ENCODE peak calls at places on chromosomes 12 and 14, in five cellular contexts. R, N, T, J and E are unnamed samples. For H3K9me3, the result is how much of the 10 kb centered on the place peaks cover.

GRCh38 chr12:104866286-104866685 is 91.8 kb downstream of the SLC41A2 start:
- DNase-seq in N (no peak), J (peak), R (no peak), T (no peak), E (no peak)

GRCh38 chr12:85405781-85406522 is 125.9 kb downstream of the ALX1 start:
- DNase-seq in T (no peak), J (no peak), N (no peak), R (no peak), E (no peak)

GRCh38 chr14:51845811-51846210 is 14.6 kb upstream of the GNG2 start:
- DNase-seq in N (no peak), J (no peak), R (no peak), T (no peak), E (no peak)

GRCh38 chr12:57090924-57091632 is 2.2 kb downstream of the NAB2 start:
- DNase-seq in T (no peak), N (no peak), R (no peak), J (no peak), E (no peak)

GRCh38 chr14:89067293-89067972 is 243.0 kb downstream of the TTC8 start:
- DNase-seq in R (no peak), N (no peak), J (no peak), T (no peak), E (no peak)

GRCh38 chr12:104177663-104178501 is 37.7 kb upstream of the TXNRD1 start:
- DNase-seq in J (peak), N (peak), T (peak), R (peak), E (peak)

GRCh38 chr14:65356327-65356836 is 56.1 kb upstream of the FUT8 start:
- DNase-seq in J (peak), N (peak), T (peak), R (no peak), E (no peak)

GRCh38 chr14:106802413-106803364 is 1276.3 kb downstream of the TMEM121 start:
- DNase-seq in N (peak), J (no peak), T (no peak), R (peak), E (no peak)

GRCh38 chr12:88207921-88208640 is 66.0 kb downstream of the TMTC3 start:
- DNase-seq in T (no peak), J (no peak), N (no peak), R (no peak), E (no peak)

GRCh38 chr14:76768201-76768656 is 7.0 kb downstream of the VASH1 start:
- DNase-seq in N (no peak), J (peak), T (no peak), R (peak), E (no peak)

GRCh38 chr12:51127050-51127729 is 43.8 kb upstream of the CSRNP2 start:
- DNase-seq in R (no peak), T (no peak), J (no peak), N (no peak), E (no peak)

GRCh38 chr14:105069887-105070759 is 4.9 kb upstream of the GPR132 start:
- DNase-seq in T (no peak), R (no peak), N (no peak), J (no peak), E (no peak)

GRCh38 chr14:51472881-51473280 is 178.8 kb upstream of the FRMD6 start:
- DNase-seq in R (no peak), N (no peak), J (peak), T (no peak), E (no peak)

GRCh38 chr12:47892819-47893218 is 12.0 kb downstream of the VDR start:
- DNase-seq in J (no peak), N (no peak), T (no peak), R (no peak), E (no peak)

GRCh38 chr14:95426116-95426475 is 90.4 kb downstream of the SYNE3 start:
- DNase-seq in N (no peak), J (no peak), T (no peak), R (no peak), E (no peak)

GRCh38 chr14:104427126-104427851 is 152.3 kb upstream of the C14orf180 start:
- DNase-seq in R (no peak), J (no peak), N (no peak), T (no peak), E (no peak)

GRCh38 chr12:102496571-102496970 is 16.2 kb upstream of the IGF1 start:
- DNase-seq in R (no peak), T (no peak), J (no peak), N (no peak), E (no peak)

GRCh38 chr14:24411468-24412454 is 13.0 kb downstream of the NYNRIN start:
- DNase-seq in R (no peak), T (peak), J (peak), N (peak), E (no peak)

GRCh38 chr12:102962986-102963385 is 5.5 kb downstream of the ASCL1 start:
- DNase-seq in N (no peak), R (no peak), J (no peak), T (no peak), E (no peak)

GRCh38 chr12:54381136-54381535 is 3.4 kb downstream of the ZNF385A start:
- DNase-seq in N (no peak), J (no peak), T (no peak), R (no peak), E (no peak)

GRCh38 chr12:49028666-49029275 is 10.2 kb upstream of the PRKAG1 start:
- DNase-seq in J (no peak), R (no peak), T (no peak), N (no peak), E (no peak)

GRCh38 chr12:49046129-49046895 is 14.3 kb downstream of the KMT2D start:
- DNase-seq in T (no peak), J (no peak), R (no peak), N (no peak), E (no peak)

GRCh38 chr14:93133476-93133875 is 17.8 kb upstream of the ITPK1 start:
- DNase-seq in N (no peak), R (no peak), J (no peak), T (no peak), E (no peak)

GRCh38 chr12:110248096-110248447 is 33.0 kb upstream of the ATP2A2 start:
- DNase-seq in T (no peak), R (no peak), N (no peak), J (no peak), E (no peak)

GRCh38 chr14:72699852-72700257 is 194.0 kb downstream of the DPF3 start:
- DNase-seq in R (no peak), T (no peak), J (peak), N (no peak), E (no peak)

GRCh38 chr12:72273851-72274284 is 1.7 kb downstream of the TRHDE start:
- DNase-seq in J (no peak), R (no peak), T (no peak), N (no peak), E (no peak)

GRCh38 chr14:69056389-69056788 is 77.3 kb upstream of the ACTN1 start:
- DNase-seq in N (no peak), R (no peak), T (peak), J (peak), E (no peak)

DNA sequence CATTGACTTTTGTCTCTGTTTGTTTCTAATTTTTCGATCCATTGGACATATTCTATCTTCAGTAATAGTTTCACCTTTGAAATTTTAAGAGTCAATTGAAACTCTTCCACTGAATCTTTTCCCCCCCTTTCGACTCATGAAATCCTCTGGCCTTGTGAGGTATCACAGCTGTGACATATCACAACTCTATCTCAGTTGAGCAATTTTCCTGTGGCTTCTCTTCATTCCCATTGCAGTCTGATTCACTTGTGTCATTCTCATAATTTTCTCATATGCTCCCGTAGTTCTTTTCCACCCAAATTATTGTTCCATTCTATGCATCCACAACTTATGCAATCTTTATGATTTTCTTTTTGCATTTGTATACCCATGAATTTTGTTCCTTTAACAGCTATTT is 261.6 kb downstream of the DACT1 start:
- DNase-seq in J (no peak), R (no peak), N (no peak), T (no peak), E (no peak)
- TF ChIP-seq POLR2AphosphoS5 in J (no peak), R (peak), N (no peak), T (no peak), E (no peak)

GRCh38 chr14:67409461-67409860 is 2.5 kb downstream of the PLEK2 start:
- DNase-seq in N (no peak), T (no peak), R (no peak), J (no peak), E (peak)

GRCh38 chr14:67410313-67410712 is 1.7 kb downstream of the PLEK2 start:
- DNase-seq in T (no peak), R (peak), N (no peak), J (no peak), E (no peak)

GRCh38 chr14:67411820-67412421 is at the start of gene PLEK2:
- DNase-seq in J (no peak), N (no peak), T (peak), R (peak), E (peak)

GRCh38 chr14:67413806-67414769 is 2.1 kb upstream of the PLEK2 start:
- DNase-seq in R (no peak), N (peak), J (peak), T (peak), E (no peak)

GRCh38 chr14:67411375-67411774 is 590 bp downstream of the PLEK2 start:
- DNase-seq in T (no peak), R (no peak), N (no peak), J (no peak), E (no peak)
- H3K4me3 ChIP-seq in T (peak), R (peak), N (no peak), J (no peak), E (peak)

GRCh38 chr12:75020068-75020557 is 189.5 kb downstream of the KCNC2 start:
- DNase-seq in T (peak), J (no peak), N (no peak), R (no peak), E (no peak)
- H3K9me3 ChIP-seq in T (under half), J (under half), N (half or more), R (under half), E (under half)

GRCh38 chr12:108559748-108560147 is 1.2 kb downstream of the SART3 start:
- DNase-seq in N (no peak), R (no peak), J (no peak), T (no peak), E (no peak)
- TF ChIP-seq POLR2AphosphoS5 in N (no peak), R (no peak), J (no peak), T (no peak), E (no peak)